ENCODE peak calls at places on chromosomes 3 and 15, in four cellular contexts. S is right cardiac atrium; V is AG04450; H is activated CD4-positive, CD25-positive, alpha-beta regulatory T cell. R is an unnamed sample.

GRCh38 chr3:179811321-179812095 is 158.7 kb downstream of the USP13 start:
- DNase-seq in S (no peak), V (peak; percentile 65), H (no peak), R (no peak)

GRCh38 chr3:140152851-140153640 is 218.1 kb downstream of the CLSTN2 start:
- DNase-seq in S (peak; percentile 50), V (no peak), H (no peak), R (no peak)

GRCh38 chr3:126130981-126131750 is 47.2 kb upstream of the SLC41A3 start:
- DNase-seq in S (no peak), V (no peak), H (no peak), R (no peak)

GRCh38 chr15:88262064-88262463 is 5.5 kb upstream of the NTRK3 start:
- DNase-seq in S (no peak), V (no peak), H (no peak), R (no peak)

GRCh38 chr3:171854649-171855305 is 11.6 kb downstream of the TMEM212 start:
- DNase-seq in S (no peak), V (no peak), H (no peak), R (no peak)

GRCh38 chr3:120162400-120162799 is 68.2 kb upstream of the GSK3B start:
- DNase-seq in S (no peak), V (no peak), H (no peak), R (no peak)

GRCh38 chr3:56844536-56844935 is 42.8 kb upstream of the ARHGEF3 start:
- DNase-seq in S (no peak), V (no peak), H (no peak), R (no peak)

GRCh38 chr3:185989511-185989910 is 51.7 kb upstream of the TRA2B start:
- DNase-seq in S (no peak), V (no peak), H (no peak), R (no peak)

GRCh38 chr3:191333481-191333880 is 3.2 kb upstream of the UTS2B start:
- DNase-seq in S (no peak), V (no peak), H (no peak), R (no peak)

GRCh38 chr15:98776607-98777281 is 128.4 kb downstream of the IGF1R start:
- DNase-seq in S (peak; percentile 44), V (no peak), H (no peak), R (no peak)

GRCh38 chr3:111566844-111567243 is 24.8 kb downstream of the CD96 start:
- DNase-seq in S (no peak), V (no peak), H (no peak), R (no peak)

GRCh38 chr15:57401546-57401945 is 25.2 kb downstream of the CGNL1 start:
- DNase-seq in S (no peak), V (no peak), H (no peak), R (no peak)

GRCh38 chr15:66760968-66761722 is 59.1 kb downstream of the SMAD6 start:
- DNase-seq in S (peak; percentile 76), V (no peak), H (no peak), R (no peak)

GRCh38 chr15:98397411-98397810 is 250.9 kb upstream of the IGF1R start:
- DNase-seq in S (peak; percentile 48), V (no peak), H (no peak), R (no peak)

GRCh38 chr3:157261000-157261399 is 101.1 kb upstream of the CCNL1 start:
- DNase-seq in S (no peak), V (no peak), H (no peak), R (no peak)

GRCh38 chr3:129375099-129375498 is 53.3 kb downstream of the EFCAB12 start:
- DNase-seq in S (no peak), V (no peak), H (no peak), R (no peak)

GRCh38 chr3:4584537-4585249 is 91.5 kb downstream of the ITPR1 start:
- DNase-seq in S (peak; percentile 39), V (no peak), H (no peak), R (no peak)

GRCh38 chr3:151871639-151872468 is 1.6 kb upstream of the SUCNR1 start:
- DNase-seq in S (no peak), V (no peak), H (no peak), R (no peak)

GRCh38 chr15:77180757-77181156 is 109.8 kb upstream of the TSPAN3 start:
- DNase-seq in S (no peak), V (no peak), H (no peak), R (no peak)

GRCh38 chr3:146222204-146223046 is 28.5 kb downstream of the PLSCR4 start:
- DNase-seq in S (no peak), V (no peak), H (no peak), R (no peak)

GRCh38 chr3:49787182-49787464 is 781 bp upstream of the IP6K1 start:
- DNase-seq in S (no peak), V (no peak), H (no peak), R (no peak)

GRCh38 chr3:93867425-93867824 is 106.3 kb downstream of the PROS1 start:
- DNase-seq in S (no peak), V (no peak), H (no peak), R (no peak)

GRCh38 chr3:64489361-64490044 is 198.3 kb downstream of the ADAMTS9 start:
- DNase-seq in S (peak; percentile 26), V (no peak), H (no peak), R (no peak)

GRCh38 chr3:187293514-187293870 is 2.0 kb upstream of the MASP1 start:
- DNase-seq in S (no peak), V (no peak), H (no peak), R (no peak)

GRCh38 chr3:99250821-99251355 is 349.4 kb upstream of the DCBLD2 start:
- DNase-seq in S (peak; percentile 30), V (no peak), H (no peak), R (no peak)

GRCh38 chr15:88745696-88746095 is 57.5 kb upstream of the ACAN start:
- DNase-seq in S (no peak), V (peak; percentile 18), H (no peak), R (no peak)

GRCh38 chr15:57909388-57909787 is 156.1 kb downstream of the ALDH1A2 start:
- DNase-seq in S (no peak), V (no peak), H (no peak), R (no peak)

GRCh38 chr15:41417418-41417811 is 520 bp downstream of the RTF1 start:
- DNase-seq in S (peak; percentile 47), V (no peak), H (no peak), R (peak; percentile 9)

GRCh38 chr3:129595544-129596193 is 10.8 kb downstream of the PLXND1 start:
- DNase-seq in S (no peak), V (no peak), H (no peak), R (no peak)

GRCh38 chr3:52184690-52185089 is 13.3 kb upstream of the ALAS1 start:
- DNase-seq in S (no peak), V (no peak), H (no peak), R (no peak)

GRCh38 chr3:108407858-108408257 is 102.5 kb downstream of the MYH15 start:
- DNase-seq in S (no peak), V (no peak), H (no peak), R (no peak)

GRCh38 chr15:37140531-37141053 is 40.2 kb upstream of the MEIS2 start:
- DNase-seq in S (no peak), V (no peak), H (no peak), R (no peak)

GRCh38 chr15:71338827-71339542 is 223.7 kb downstream of the THSD4 start:
- DNase-seq in S (no peak), V (no peak), H (no peak), R (no peak)

GRCh38 chr3:85846940-85847339 is 888.2 kb downstream of the CADM2 start:
- DNase-seq in S (no peak), V (no peak), H (no peak), R (no peak)

GRCh38 chr15:92077353-92078080 is 224.0 kb downstream of the SLCO3A1 start:
- DNase-seq in S (peak; percentile 74), V (no peak), H (peak; percentile 44), R (peak; percentile 49)

GRCh38 chr15:47405768-47406167 is 311.5 kb upstream of the SEMA6D start:
- DNase-seq in S (no peak), V (no peak), H (no peak), R (no peak)

GRCh38 chr3:128555881-128556280 is 62.9 kb upstream of the GATA2 start:
- DNase-seq in S (no peak), V (no peak), H (no peak), R (no peak)

GRCh38 chr3:23592961-23593931 is 212.5 kb upstream of the UBE2E1 start:
- DNase-seq in S (no peak), V (no peak), H (no peak), R (no peak)

R was measured in stimulated activated CD4-positive, alpha-beta T cell treated with anti-CD3 and anti-CD28 coated beads, Interleukin-1b, Interleukin-23, amount 100 ng/mL, for 24 hours.